ENCODE peak calls at places on chromosomes 1 and 21, in four cellular contexts. D, R, E and N are unnamed samples.

GRCh38 chr1:190453550-190453949 is 24.1 kb downstream of the BRINP3 start:
- DNase-seq in D (no peak), R (no peak), E (peak; percentile 32), N (no peak)

GRCh38 chr21:15222711-15223110 is 157.9 kb upstream of the NRIP1 start:
- DNase-seq in D (no peak), R (no peak), E (peak; percentile 38), N (no peak)

GRCh38 chr1:164754088-164754600 is 195.2 kb downstream of the PBX1 start:
- DNase-seq in D (peak; percentile 65), R (no peak), E (peak; percentile 91), N (peak; percentile 63)

GRCh38 chr21:41894922-41895557 is 15.9 kb upstream of the PRDM15 start:
- DNase-seq in D (no peak), R (no peak), E (peak; percentile 76), N (no peak)

GRCh38 chr1:178864326-178864725 is 6.6 kb downstream of the ANGPTL1 start:
- DNase-seq in D (no peak), R (no peak), E (no peak), N (no peak)

GRCh38 chr1:155794605-155795265 is 62.3 kb downstream of the GON4L start:
- DNase-seq in D (no peak), R (no peak), E (peak; percentile 31), N (no peak)

GRCh38 chr1:161727343-161727924 is 6.1 kb downstream of the FCRLB start:
- DNase-seq in D (no peak), R (peak; percentile 11), E (peak; percentile 55), N (no peak)

GRCh38 chr1:36115200-36115669 is 9.8 kb downstream of the COL8A2 start:
- DNase-seq in D (no peak), R (no peak), E (peak; percentile 56), N (peak; percentile 93)

GRCh38 chr1:202158810-202159533 is 1.4 kb downstream of the PTPN7 start:
- DNase-seq in D (no peak), R (no peak), E (no peak), N (no peak)

GRCh38 chr1:3231245-3231644 is 162.2 kb downstream of the PRDM16 start:
- DNase-seq in D (no peak), R (no peak), E (no peak), N (no peak)

GRCh38 chr1:3230553-3230952 is 161.6 kb downstream of the PRDM16 start:
- DNase-seq in D (no peak), R (no peak), E (no peak), N (no peak)

GRCh38 chr1:3226664-3227371 is 157.8 kb downstream of the PRDM16 start:
- DNase-seq in D (no peak), R (no peak), E (no peak), N (no peak)

GRCh38 chr1:3227372-3227704 is 158.3 kb downstream of the PRDM16 start:
- DNase-seq in D (no peak), R (no peak), E (no peak), N (no peak)

GRCh38 chr1:3229081-3229725 is 160.2 kb downstream of the PRDM16 start:
- DNase-seq in D (no peak), R (no peak), E (no peak), N (no peak)
- H3K27me3 ChIP-seq in D (no peaks in the 10 kb centered on the region), R (peaks cover 15% of the 10 kb centered on the region), E (no peaks in the 10 kb centered on the region), N (no peaks in the 10 kb centered on the region)

GRCh38 chr1:8097077-8097799 is 71.1 kb upstream of the ERRFI1 start:
- DNase-seq in D (no peak), R (no peak), E (peak; percentile 93), N (no peak)

GRCh38 chr1:8094481-8095241 is 68.6 kb upstream of the ERRFI1 start:
- DNase-seq in D (no peak), R (no peak), E (peak; percentile 90), N (no peak)

GRCh38 chr1:8097908-8098307 is 71.8 kb upstream of the ERRFI1 start:
- DNase-seq in D (no peak), R (no peak), E (no peak), N (no peak)

GRCh38 chr1:8095584-8095983 is 69.5 kb upstream of the ERRFI1 start:
- DNase-seq in D (no peak), R (no peak), E (no peak), N (no peak)

DNA sequence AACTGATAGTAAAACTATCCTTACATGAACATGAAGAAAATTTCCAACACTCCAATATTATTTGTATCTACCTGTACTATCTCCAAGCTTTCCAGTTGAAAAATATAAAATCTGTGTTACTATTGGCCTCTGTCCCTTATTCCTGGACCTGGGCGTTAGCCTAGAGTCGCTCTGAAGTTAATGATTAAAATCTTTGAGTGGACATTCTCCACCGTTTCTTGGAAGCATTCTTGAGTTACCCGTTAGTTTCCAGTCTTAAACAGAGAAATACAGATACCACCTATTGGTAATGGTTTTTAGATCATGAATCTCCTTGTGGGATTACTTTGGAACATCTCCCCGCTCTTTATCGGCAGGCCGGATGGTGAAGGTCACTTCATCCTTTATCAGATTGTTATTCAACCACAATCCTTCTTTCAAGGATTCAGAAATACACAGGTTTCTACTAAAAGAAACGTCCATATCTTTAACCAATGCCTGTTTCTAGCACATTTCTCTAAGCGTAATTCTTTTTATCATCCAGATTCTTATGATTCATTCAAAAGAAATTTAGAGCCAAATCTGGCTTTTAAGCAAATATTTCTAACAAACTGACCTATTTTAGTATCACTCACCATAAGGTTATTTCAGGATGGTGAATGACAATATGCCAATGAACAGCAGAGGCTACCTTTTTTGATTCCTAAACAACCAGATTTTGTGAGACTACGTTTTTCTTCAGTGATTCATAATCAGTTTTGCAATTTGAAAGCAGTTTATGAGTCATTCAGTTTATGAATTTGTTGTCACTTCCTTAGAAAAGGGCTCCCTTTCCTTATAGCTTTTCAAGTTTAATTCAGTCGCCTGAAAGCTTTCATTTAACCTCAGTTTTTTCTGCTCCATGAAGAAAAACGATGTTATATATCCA is 70.2 kb upstream of the ERRFI1 start:
- DNase-seq in D (no peak), R (no peak), E (peak; percentile 86), N (no peak)
- H3K4me3 ChIP-seq in D (no peak overlapping the region), R (no peak overlapping the region), E (no peak overlapping the region), N (no peak overlapping the region)

GRCh38 chr1:47225430-47226100 is 6.5 kb downstream of the TAL1 start:
- DNase-seq in D (no peak), R (no peak), E (no peak), N (no peak)

GRCh38 chr1:47222476-47222875 is 9.5 kb downstream of the TAL1 start:
- DNase-seq in D (no peak), R (no peak), E (no peak), N (no peak)

GRCh38 chr1:47223921-47224675 is 7.9 kb downstream of the TAL1 start:
- DNase-seq in D (no peak), R (no peak), E (no peak), N (no peak)

GRCh38 chr1:47224676-47225399 is 7.2 kb downstream of the TAL1 start:
- DNase-seq in D (no peak), R (no peak), E (no peak), N (no peak)

GRCh38 chr1:47223174-47223920 is 8.7 kb downstream of the TAL1 start:
- DNase-seq in D (no peak), R (no peak), E (no peak), N (no peak)
- H3K27me3 ChIP-seq in D (peaks cover 58% of the 10 kb centered on the region), R (peaks cover 66% of the 10 kb centered on the region), E (peaks cover 54% of the 10 kb centered on the region), N (peaks cover 78% of the 10 kb centered on the region)

GRCh38 chr1:53979712-53980450 is 33.7 kb downstream of the LRRC42 start:
- DNase-seq in D (no peak), R (no peak), E (no peak), N (no peak)

GRCh38 chr1:53982034-53982761 is 35.8 kb downstream of the LDLRAD1 start:
- DNase-seq in D (peak; percentile 44), R (peak; percentile 15), E (peak; percentile 39), N (no peak)

GRCh38 chr1:53984701-53985100 is 33.3 kb downstream of the LDLRAD1 start:
- DNase-seq in D (no peak), R (no peak), E (no peak), N (no peak)

GRCh38 chr1:53981220-53981619 is 35.1 kb downstream of the LRRC42 start:
- DNase-seq in D (no peak), R (no peak), E (no peak), N (no peak)

DNA sequence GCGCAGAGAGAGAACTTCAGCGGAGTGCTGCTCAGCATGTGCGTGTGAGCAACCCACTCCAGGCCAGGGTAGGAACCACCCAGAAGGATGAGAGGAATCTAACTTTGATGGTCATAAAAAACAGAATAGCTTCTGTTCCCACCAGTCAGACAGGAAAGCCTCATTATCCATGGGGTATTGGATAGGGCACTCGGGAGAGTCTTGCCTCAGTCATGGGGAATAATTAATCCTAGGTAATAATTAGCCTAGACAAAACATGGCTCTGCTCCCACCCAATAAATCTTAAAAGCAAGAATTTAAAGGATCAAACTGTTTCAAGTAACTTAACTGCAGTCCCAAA is 35.3 kb downstream of the LDLRAD1 start:
- DNase-seq in D (no peak), R (no peak), E (no peak), N (no peak)
- H3K4me3 ChIP-seq in D (no peak overlapping the region), R (peak overlapping the region; percentile 48), E (peak overlapping the region; percentile 3), N (peak overlapping the region; percentile 35)

GRCh38 chr1:156864796-156865195 is 4.1 kb downstream of the NTRK1 start:
- DNase-seq in D (no peak), R (no peak), E (no peak), N (no peak)

GRCh38 chr1:156862602-156863599 is 2.2 kb downstream of the NTRK1 start:
- DNase-seq in D (no peak), R (no peak), E (no peak), N (no peak)

GRCh38 chr1:156865865-156866678 is 5.4 kb downstream of the NTRK1 start:
- DNase-seq in D (no peak), R (no peak), E (no peak), N (no peak)

GRCh38 chr1:156866679-156867015 is 6.0 kb downstream of the NTRK1 start:
- DNase-seq in D (no peak), R (no peak), E (no peak), N (no peak)

DNA sequence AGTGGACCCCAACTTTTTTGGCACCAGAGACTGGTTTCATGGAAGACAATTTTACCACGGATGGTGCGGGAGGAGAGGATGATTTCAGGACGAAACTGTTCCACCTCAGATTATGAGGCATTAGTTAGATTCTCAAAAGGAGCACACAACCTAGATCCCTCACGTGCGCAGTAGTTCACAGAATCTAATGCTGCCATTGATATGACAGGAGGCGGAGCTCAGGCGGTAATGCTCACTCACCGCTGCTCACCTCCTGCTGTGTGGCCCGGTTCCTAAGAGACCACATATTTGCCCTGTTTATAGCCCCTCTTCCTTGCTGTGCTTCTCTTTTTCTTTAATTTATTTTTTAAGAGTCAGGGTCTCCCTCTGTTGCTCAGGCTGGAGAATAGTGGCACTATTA is 4.6 kb downstream of the NTRK1 start:
- DNase-seq in D (no peak), R (no peak), E (no peak), N (no peak)
- H3K27me3 ChIP-seq in D (peaks cover 29% of the 10 kb centered on the region), R (peaks cover 67% of the 10 kb centered on the region), E (peaks cover 31% of the 10 kb centered on the region), N (no peaks in the 10 kb centered on the region)

GRCh38 chr1:9558946-9559545 is 19.8 kb downstream of the SLC25A33 start:
- DNase-seq in D (no peak), R (no peak), E (no peak), N (no peak)
- H3K4me3 ChIP-seq in D (no peak overlapping the region), R (no peak overlapping the region), E (no peak overlapping the region), N (no peak overlapping the region)